ENCODE peak calls at places on chromosomes 12 and 14, in nine cellular contexts. Y, N, T, D, R, A, G, X and M are unnamed samples.

GRCh38 chr14:22650960-22651521 is 6.9 kb upstream of the OR6J1 start:
- DNase-seq in D (peak; percentile 41), G (no peak), X (no peak), Y (no peak), A (no peak), T (no peak), R (peak; percentile 87), N (no peak), M (no peak)

GRCh38 chr12:94769040-94769420 is 118.7 kb upstream of the TMCC3 start:
- DNase-seq in Y (no peak), G (no peak), R (no peak), T (no peak), X (no peak), A (no peak), D (no peak), N (peak; percentile 19), M (no peak)

GRCh38 chr14:29446971-29447370 is 480.7 kb downstream of the PRKD1 start:
- DNase-seq in N (no peak), A (no peak), D (no peak), R (no peak), T (no peak), Y (no peak), G (no peak), X (no peak), M (no peak)

GRCh38 chr14:54713364-54713763 is 146.4 kb downstream of the SAMD4A start:
- DNase-seq in R (no peak), D (peak; percentile 30), T (no peak), N (no peak), A (no peak), X (no peak), Y (no peak), G (no peak), M (no peak)

GRCh38 chr12:52167578-52167977 is 24.2 kb downstream of the KRT80 start:
- DNase-seq in D (no peak), T (no peak), R (no peak), A (no peak), X (no peak), G (no peak), N (no peak), Y (no peak), M (no peak)

GRCh38 chr12:76719171-76719631 is 44.7 kb upstream of the ZDHHC17 start:
- DNase-seq in A (no peak), Y (no peak), X (no peak), G (no peak), D (peak; percentile 59), T (no peak), R (peak; percentile 15), N (no peak), M (no peak)

GRCh38 chr12:6697584-6698351 is 2.8 kb downstream of the PIANP start:
- DNase-seq in N (peak; percentile 53), T (no peak), R (peak; percentile 80), Y (no peak), X (no peak), G (no peak), D (peak; percentile 52), A (no peak), M (no peak)

GRCh38 chr12:113291586-113291985 is 43.3 kb downstream of the SLC8B1 start:
- DNase-seq in N (no peak), X (no peak), R (no peak), A (no peak), G (no peak), Y (no peak), D (no peak), T (no peak), M (no peak)

GRCh38 chr12:101839324-101840283 is 8.8 kb upstream of the GNPTAB start:
- DNase-seq in T (peak; percentile 59), A (peak; percentile 51), G (no peak), Y (peak; percentile 68), R (peak; percentile 62), X (peak; percentile 34), N (no peak), D (peak; percentile 70), M (peak; percentile 75)

GRCh38 chr12:81644503-81644902 is 114.6 kb downstream of the PPFIA2 start:
- DNase-seq in N (no peak), A (no peak), R (peak; percentile 5), X (no peak), G (no peak), T (no peak), D (peak; percentile 65), Y (no peak), M (no peak)